ENCODE peak calls at places on chromosomes 7 and 10, in four cellular contexts. K, U, O and F are unnamed samples.

GRCh38 chr7:54560726-54561125 is 18.6 kb downstream of the VSTM2A start:
- DNase-seq in K (no peak), U (no peak), O (no peak), F (no peak)

GRCh38 chr10:19688344-19688743 is 127.9 kb upstream of the PLXDC2 start:
- DNase-seq in K (no peak), U (no peak), O (no peak), F (no peak)

GRCh38 chr7:83976302-83976701 is 218.3 kb downstream of the SEMA3A start:
- DNase-seq in K (no peak), U (no peak), O (peak; percentile 35), F (peak; percentile 11)

GRCh38 chr10:79383974-79384606 is 36.8 kb downstream of the PPIF start:
- DNase-seq in K (peak; percentile 72), U (no peak), O (no peak), F (peak; percentile 48)

GRCh38 chr10:89064764-89065163 is 74.2 kb downstream of the FAS start:
- DNase-seq in K (no peak), U (no peak), O (no peak), F (no peak)

GRCh38 chr7:90768301-90768700 is 172.2 kb downstream of the CDK14 start:
- DNase-seq in K (no peak), U (no peak), O (no peak), F (no peak)

GRCh38 chr7:25029075-25029474 is 49.1 kb upstream of the OSBPL3 start:
- DNase-seq in K (no peak), U (no peak), O (no peak), F (no peak)

GRCh38 chr7:5422324-5423271 is 1.0 kb downstream of the TNRC18 start:
- DNase-seq in K (no peak), U (no peak), O (no peak), F (peak; percentile 73)

GRCh38 chr7:4204530-4205165 is 477.4 kb upstream of the FOXK1 start:
- DNase-seq in K (no peak), U (peak; percentile 41), O (peak; percentile 18), F (peak; percentile 93)

GRCh38 chr10:27744478-27745379 is 890 bp downstream of the MKX start:
- DNase-seq in K (no peak), U (no peak), O (peak; percentile 33), F (peak; percentile 72)

GRCh38 chr10:27742926-27743735 is 2.5 kb downstream of the MKX start:
- DNase-seq in K (peak; percentile 81), U (no peak), O (peak; percentile 21), F (peak; percentile 70)

GRCh38 chr10:27743736-27744477 is 1.7 kb downstream of the MKX start:
- DNase-seq in K (no peak), U (no peak), O (peak; percentile 11), F (no peak)

GRCh38 chr10:27741173-27742091 is 4.2 kb downstream of the MKX start:
- DNase-seq in K (no peak), U (no peak), O (no peak), F (peak; percentile 52)

GRCh38 chr10:27742195-27742925 is 3.3 kb downstream of the MKX start:
- DNase-seq in K (no peak), U (no peak), O (peak; percentile 70), F (peak; percentile 89)
- H3K4me3 ChIP-seq in K (peak overlapping the region; percentile 73), U (peak overlapping the region; percentile 54), O (peak overlapping the region; percentile 64), F (peak overlapping the region; percentile 68)

GRCh38 chr7:124056234-124056633 is 23.4 kb upstream of the TMEM229A start:
- DNase-seq in K (no peak), U (no peak), O (no peak), F (no peak)

GRCh38 chr7:124057872-124058271 is 25.0 kb upstream of the TMEM229A start:
- DNase-seq in K (no peak), U (no peak), O (no peak), F (no peak)

DNA sequence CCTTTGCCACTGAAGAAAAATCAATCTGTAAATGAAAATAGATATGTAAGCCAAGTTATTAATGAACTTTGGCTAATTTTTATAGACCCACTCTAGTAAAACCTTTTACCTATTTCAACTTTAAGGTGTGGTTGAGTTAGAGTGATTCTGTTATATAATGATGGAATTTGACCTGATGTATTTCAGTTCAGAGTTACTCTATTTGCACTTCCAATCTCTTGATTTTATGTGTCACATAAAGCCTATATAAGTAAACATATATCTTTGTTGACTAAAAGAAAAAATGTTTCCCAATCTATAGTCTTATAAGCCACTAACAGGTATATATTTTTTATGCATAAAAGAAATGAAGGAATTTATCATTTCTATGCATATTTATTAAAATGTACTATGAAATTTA is 19.1 kb upstream of the TMEM229A start:
- DNase-seq in K (no peak), U (no peak), O (no peak), F (no peak)
- H3K4me3 ChIP-seq in K (no peak overlapping the region), U (no peak overlapping the region), O (no peak overlapping the region), F (no peak overlapping the region)

GRCh38 chr10:1185911-1186692 is 129.9 kb downstream of the WDR37 start:
- DNase-seq in K (peak; percentile 69), U (no peak), O (no peak), F (no peak)
- H3K4me3 ChIP-seq in K (no peak overlapping the region), U (no peak overlapping the region), O (no peak overlapping the region), F (no peak overlapping the region)

DNA sequence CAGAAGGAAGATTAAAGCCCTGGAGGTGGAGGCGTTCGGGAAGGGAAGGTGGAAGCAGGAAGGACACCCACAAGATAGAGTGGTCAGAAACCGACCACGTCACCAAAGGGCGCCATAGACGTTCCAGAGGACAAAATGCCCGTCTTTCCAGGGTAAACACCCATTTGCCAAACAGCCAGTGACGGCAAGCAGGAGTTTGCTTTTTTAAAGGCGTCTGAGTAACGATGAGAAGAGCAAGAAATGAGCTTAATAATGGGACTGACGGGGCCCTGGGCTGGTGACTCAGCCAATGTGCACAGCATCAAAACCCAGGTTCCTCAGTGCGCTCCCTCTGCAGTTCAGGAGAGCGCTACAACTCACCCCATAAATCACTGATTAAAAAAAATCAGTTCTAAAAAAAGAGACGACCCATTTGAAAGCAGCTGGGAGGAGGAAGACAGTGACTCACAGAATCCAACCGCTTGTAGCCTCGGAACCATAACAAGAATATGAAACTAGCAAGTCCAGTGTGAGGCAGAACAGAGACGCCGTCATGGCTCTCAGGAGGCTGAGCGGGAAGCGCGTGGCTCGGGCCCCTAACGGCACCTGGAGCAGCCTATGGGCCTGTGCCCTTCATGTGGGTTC is 5.9 kb downstream of the DIP2C start:
- DNase-seq in K (peak; percentile 76), U (no peak), O (peak; percentile 86), F (peak; percentile 55)
- H3K4me3 ChIP-seq in K (peak overlapping the region; percentile 27), U (no peak overlapping the region), O (peak overlapping the region; percentile 40), F (peak overlapping the region; percentile 2)

GRCh38 chr7:1060315-1061080 is 16.2 kb downstream of the GPR146 start:
- DNase-seq in K (no peak), U (no peak), O (no peak), F (peak; percentile 85)
- H3K4me3 ChIP-seq in K (peak overlapping the region; percentile 5), U (peak overlapping the region; percentile 3), O (no peak overlapping the region), F (peak overlapping the region; percentile 15)